ENCODE peak calls at places on chromosome 22, in ten cellular contexts. One of them, this sample, is unnamed.

GRCh38 chr22:31911565-31912401 is 32.6 kb upstream of the YWHAH start:
- DNase-seq in heart left ventricle: no peak
- DNase-seq in stomach: peak; percentile 48
- DNase-seq in uterus: no peak
- DNase-seq in IMR-90: peak; percentile 25
- DNase-seq in right lobe of liver: no peak
- DNase-seq in spleen: no peak
- DNase-seq in endothelial cell of umbilical vein: no peak
- DNase-seq in GM12891: no peak
- DNase-seq in Peyer's patch: no peak
- DNase-seq in this sample: no peak

GRCh38 chr22:27842994-27843431 is 41.5 kb upstream of the MN1 start:
- DNase-seq in Peyer's patch: no peak
- DNase-seq in endothelial cell of umbilical vein: no peak
- DNase-seq in spleen: no peak
- DNase-seq in right lobe of liver: no peak
- DNase-seq in IMR-90: no peak
- DNase-seq in heart left ventricle: no peak
- DNase-seq in GM12891: no peak
- DNase-seq in stomach: no peak
- DNase-seq in uterus: no peak
- DNase-seq in this sample: no peak

GRCh38 chr22:20569059-20570058 is 61.9 kb downstream of the MED15 start:
- DNase-seq in Peyer's patch: peak; percentile 81
- DNase-seq in endothelial cell of umbilical vein: no peak
- DNase-seq in spleen: peak; percentile 89
- DNase-seq in uterus: peak; percentile 71
- DNase-seq in right lobe of liver: no peak
- DNase-seq in GM12891: no peak
- DNase-seq in heart left ventricle: peak; percentile 82
- DNase-seq in IMR-90: peak; percentile 99
- DNase-seq in stomach: peak; percentile 71
- DNase-seq in this sample: peak; percentile 87

GRCh38 chr22:20315337-20316216 is 4.3 kb downstream of the DGCR6L start:
- DNase-seq in endothelial cell of umbilical vein: no peak
- DNase-seq in stomach: peak; percentile 21
- DNase-seq in spleen: peak; percentile 76
- DNase-seq in uterus: no peak
- DNase-seq in Peyer's patch: no peak
- DNase-seq in IMR-90: no peak
- DNase-seq in heart left ventricle: peak; percentile 62
- DNase-seq in right lobe of liver: peak; percentile 33
- DNase-seq in GM12891: no peak
- DNase-seq in this sample: no peak

GRCh38 chr22:44755418-44755817 is 3.0 kb downstream of the ARHGAP8 start:
- DNase-seq in endothelial cell of umbilical vein: no peak
- DNase-seq in Peyer's patch: no peak
- DNase-seq in right lobe of liver: no peak
- DNase-seq in heart left ventricle: no peak
- DNase-seq in IMR-90: no peak
- DNase-seq in spleen: peak; percentile 59
- DNase-seq in GM12891: no peak
- DNase-seq in uterus: no peak
- DNase-seq in stomach: no peak
- DNase-seq in this sample: no peak

GRCh38 chr22:45838257-45838891 is 138.6 kb downstream of the WNT7B start:
- DNase-seq in heart left ventricle: no peak
- DNase-seq in IMR-90: no peak
- DNase-seq in endothelial cell of umbilical vein: no peak
- DNase-seq in right lobe of liver: no peak
- DNase-seq in uterus: no peak
- DNase-seq in stomach: no peak
- DNase-seq in spleen: no peak
- DNase-seq in GM12891: no peak
- DNase-seq in Peyer's patch: no peak
- DNase-seq in this sample: no peak

GRCh38 chr22:48737461-48738203 is 1090.0 kb downstream of the BRD1 start:
- DNase-seq in Peyer's patch: no peak
- DNase-seq in GM12891: no peak
- DNase-seq in stomach: no peak
- DNase-seq in uterus: no peak
- DNase-seq in spleen: peak; percentile 63
- DNase-seq in right lobe of liver: no peak
- DNase-seq in IMR-90: no peak
- DNase-seq in endothelial cell of umbilical vein: no peak
- DNase-seq in heart left ventricle: peak; percentile 48
- DNase-seq in this sample: no peak

GRCh38 chr22:46748948-46749681 is 11.1 kb upstream of the CERK start:
- DNase-seq in Peyer's patch: peak; percentile 53
- DNase-seq in IMR-90: peak; percentile 49
- DNase-seq in spleen: peak; percentile 88
- DNase-seq in heart left ventricle: no peak
- DNase-seq in endothelial cell of umbilical vein: peak; percentile 91
- DNase-seq in stomach: no peak
- DNase-seq in GM12891: no peak
- DNase-seq in uterus: no peak
- DNase-seq in right lobe of liver: peak; percentile 52
- DNase-seq in this sample: no peak

GRCh38 chr22:21962655-21962949 is 10.0 kb upstream of the PPM1F start:
- DNase-seq in spleen: no peak
- DNase-seq in right lobe of liver: no peak
- DNase-seq in Peyer's patch: no peak
- DNase-seq in IMR-90: no peak
- DNase-seq in heart left ventricle: no peak
- DNase-seq in GM12891: no peak
- DNase-seq in endothelial cell of umbilical vein: no peak
- DNase-seq in uterus: no peak
- DNase-seq in stomach: no peak
- DNase-seq in this sample: no peak

GRCh38 chr22:21960200-21961126 is 7.8 kb upstream of the PPM1F start:
- DNase-seq in spleen: no peak
- DNase-seq in stomach: no peak
- DNase-seq in IMR-90: no peak
- DNase-seq in heart left ventricle: no peak
- DNase-seq in Peyer's patch: no peak
- DNase-seq in GM12891: no peak
- DNase-seq in right lobe of liver: no peak
- DNase-seq in uterus: no peak
- DNase-seq in endothelial cell of umbilical vein: no peak
- DNase-seq in this sample: no peak

GRCh38 chr22:21961127-21961867 is 8.6 kb upstream of the PPM1F start:
- DNase-seq in heart left ventricle: no peak
- DNase-seq in right lobe of liver: no peak
- DNase-seq in spleen: no peak
- DNase-seq in Peyer's patch: no peak
- DNase-seq in endothelial cell of umbilical vein: no peak
- DNase-seq in IMR-90: no peak
- DNase-seq in uterus: no peak
- DNase-seq in GM12891: no peak
- DNase-seq in stomach: no peak
- DNase-seq in this sample: no peak

GRCh38 chr22:21963286-21963685 is 10.6 kb upstream of the PPM1F start:
- DNase-seq in Peyer's patch: no peak
- DNase-seq in stomach: no peak
- DNase-seq in GM12891: no peak
- DNase-seq in right lobe of liver: no peak
- DNase-seq in IMR-90: no peak
- DNase-seq in endothelial cell of umbilical vein: no peak
- DNase-seq in heart left ventricle: no peak
- DNase-seq in spleen: no peak
- DNase-seq in uterus: no peak
- DNase-seq in this sample: no peak

GRCh38 chr22:21961886-21962654 is 9.4 kb upstream of the PPM1F start:
- DNase-seq in Peyer's patch: no peak
- DNase-seq in GM12891: no peak
- DNase-seq in spleen: no peak
- DNase-seq in right lobe of liver: peak; percentile 74
- DNase-seq in stomach: peak; percentile 69
- DNase-seq in endothelial cell of umbilical vein: no peak
- DNase-seq in heart left ventricle: no peak
- DNase-seq in uterus: no peak
- DNase-seq in IMR-90: peak; percentile 72
- DNase-seq in this sample: peak; percentile 41
- TF ChIP-seq POLR2A in Peyer's patch: no peak
- TF ChIP-seq POLR2A in GM12891: no peak
- TF ChIP-seq POLR2A in spleen: no peak
- TF ChIP-seq POLR2A in right lobe of liver: peak; percentile 25
- TF ChIP-seq POLR2A in stomach: no peak
- TF ChIP-seq POLR2A in endothelial cell of umbilical vein: no peak
- TF ChIP-seq POLR2A in heart left ventricle: no peak
- TF ChIP-seq POLR2A in uterus: no peak
- TF ChIP-seq POLR2A in IMR-90: no peak
- TF ChIP-seq POLR2A in this sample: no peak

GRCh38 chr22:38203090-38203810 is 1.5 kb downstream of the MAFF start:
- DNase-seq in heart left ventricle: no peak
- DNase-seq in Peyer's patch: peak; percentile 73
- DNase-seq in uterus: no peak
- DNase-seq in endothelial cell of umbilical vein: peak; percentile 54
- DNase-seq in stomach: peak; percentile 85
- DNase-seq in GM12891: no peak
- DNase-seq in spleen: peak; percentile 89
- DNase-seq in right lobe of liver: peak; percentile 71
- DNase-seq in IMR-90: peak; percentile 53
- DNase-seq in this sample: no peak

GRCh38 chr22:38203855-38204497 is 2.2 kb downstream of the MAFF start:
- DNase-seq in stomach: no peak
- DNase-seq in IMR-90: peak; percentile 83
- DNase-seq in GM12891: no peak
- DNase-seq in right lobe of liver: no peak
- DNase-seq in Peyer's patch: no peak
- DNase-seq in heart left ventricle: no peak
- DNase-seq in endothelial cell of umbilical vein: peak; percentile 89
- DNase-seq in spleen: no peak
- DNase-seq in uterus: no peak
- DNase-seq in this sample: no peak

GRCh38 chr22:38205261-38206128 is 3.7 kb downstream of the MAFF start:
- DNase-seq in uterus: peak; percentile 88
- DNase-seq in spleen: no peak
- DNase-seq in GM12891: no peak
- DNase-seq in stomach: no peak
- DNase-seq in heart left ventricle: peak; percentile 86
- DNase-seq in IMR-90: peak; percentile 79
- DNase-seq in endothelial cell of umbilical vein: peak; percentile 77
- DNase-seq in Peyer's patch: no peak
- DNase-seq in right lobe of liver: no peak
- DNase-seq in this sample: no peak

GRCh38 chr22:38202437-38203089 is 769 bp downstream of the MAFF start:
- DNase-seq in GM12891: no peak
- DNase-seq in spleen: peak; percentile 93
- DNase-seq in Peyer's patch: peak; percentile 73
- DNase-seq in endothelial cell of umbilical vein: peak; percentile 90
- DNase-seq in uterus: peak; percentile 89
- DNase-seq in heart left ventricle: peak; percentile 91
- DNase-seq in stomach: peak; percentile 94
- DNase-seq in IMR-90: peak; percentile 92
- DNase-seq in right lobe of liver: peak; percentile 94
- DNase-seq in this sample: no peak

DNA sequence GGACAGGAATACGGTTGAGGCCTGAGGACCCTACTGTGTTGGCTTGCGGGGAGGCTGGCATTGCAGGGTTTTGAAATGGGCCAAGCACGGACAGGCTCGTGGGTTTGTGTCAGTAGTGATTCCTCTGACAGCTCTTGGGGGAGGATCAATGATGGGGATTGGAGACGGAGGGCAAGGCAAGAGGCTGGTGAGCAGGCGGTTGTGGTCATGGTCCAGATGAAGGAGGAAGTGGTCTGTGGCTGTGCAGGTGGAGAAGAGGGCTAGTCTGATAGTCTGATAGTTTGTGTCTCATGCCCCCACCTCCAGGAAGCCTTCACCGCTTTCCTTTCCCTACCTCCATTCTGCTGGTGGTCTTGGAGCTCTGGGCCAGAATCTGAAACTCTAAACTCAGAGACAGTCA is 3.0 kb downstream of the MAFF start:
- DNase-seq in IMR-90: no peak
- DNase-seq in spleen: no peak
- DNase-seq in stomach: no peak
- DNase-seq in right lobe of liver: no peak
- DNase-seq in uterus: no peak
- DNase-seq in Peyer's patch: peak; percentile 73
- DNase-seq in heart left ventricle: no peak
- DNase-seq in endothelial cell of umbilical vein: no peak
- DNase-seq in GM12891: peak; percentile 68
- DNase-seq in this sample: no peak
- TF ChIP-seq POLR2A in IMR-90: no peak
- TF ChIP-seq POLR2A in spleen: no peak
- TF ChIP-seq POLR2A in stomach: no peak
- TF ChIP-seq POLR2A in right lobe of liver: no peak
- TF ChIP-seq POLR2A in uterus: no peak
- TF ChIP-seq POLR2A in Peyer's patch: no peak
- TF ChIP-seq POLR2A in heart left ventricle: no peak
- TF ChIP-seq POLR2A in endothelial cell of umbilical vein: no peak
- TF ChIP-seq POLR2A in GM12891: no peak
- TF ChIP-seq POLR2A in this sample: no peak

GRCh38 chr22:30288414-30289125 is 735 bp downstream of the CASTOR1 start:
- DNase-seq in stomach: no peak
- DNase-seq in endothelial cell of umbilical vein: no peak
- DNase-seq in uterus: no peak
- DNase-seq in spleen: no peak
- DNase-seq in heart left ventricle: peak; percentile 51
- DNase-seq in Peyer's patch: no peak
- DNase-seq in GM12891: no peak
- DNase-seq in IMR-90: no peak
- DNase-seq in right lobe of liver: no peak
- DNase-seq in this sample: no peak

GRCh38 chr22:30289980-30290313 is 642 bp upstream of the CASTOR1 start:
- DNase-seq in stomach: no peak
- DNase-seq in heart left ventricle: peak; percentile 18
- DNase-seq in IMR-90: no peak
- DNase-seq in endothelial cell of umbilical vein: no peak
- DNase-seq in spleen: no peak
- DNase-seq in uterus: no peak
- DNase-seq in Peyer's patch: no peak
- DNase-seq in GM12891: no peak
- DNase-seq in right lobe of liver: no peak
- DNase-seq in this sample: no peak

GRCh38 chr22:30290679-30291333 is 1.5 kb upstream of the CASTOR1 start:
- DNase-seq in IMR-90: peak; percentile 48
- DNase-seq in Peyer's patch: peak; percentile 38
- DNase-seq in spleen: peak; percentile 87
- DNase-seq in stomach: peak; percentile 91
- DNase-seq in right lobe of liver: peak; percentile 83
- DNase-seq in heart left ventricle: peak; percentile 91
- DNase-seq in uterus: peak; percentile 75
- DNase-seq in GM12891: no peak
- DNase-seq in endothelial cell of umbilical vein: peak; percentile 95
- DNase-seq in this sample: peak; percentile 52

GRCh38 chr22:30290318-30290678 is 993 bp upstream of the CASTOR1 start:
- DNase-seq in endothelial cell of umbilical vein: peak; percentile 15
- DNase-seq in spleen: no peak
- DNase-seq in IMR-90: peak; percentile 23
- DNase-seq in uterus: no peak
- DNase-seq in GM12891: no peak
- DNase-seq in stomach: no peak
- DNase-seq in right lobe of liver: no peak
- DNase-seq in Peyer's patch: no peak
- DNase-seq in heart left ventricle: no peak
- DNase-seq in this sample: no peak

GRCh38 chr22:30289126-30289979 is at the start of gene CASTOR1:
- DNase-seq in right lobe of liver: peak; percentile 99
- DNase-seq in uterus: peak; percentile 99
- DNase-seq in endothelial cell of umbilical vein: peak; percentile 99
- DNase-seq in IMR-90: peak; percentile 97
- DNase-seq in heart left ventricle: peak; percentile 99
- DNase-seq in spleen: peak; percentile 98
- DNase-seq in Peyer's patch: peak; percentile 94
- DNase-seq in GM12891: peak; percentile 97
- DNase-seq in stomach: peak; percentile 99
- DNase-seq in this sample: peak; percentile 87
- TF ChIP-seq POLR2A in right lobe of liver: peak; percentile 77
- TF ChIP-seq POLR2A in uterus: peak; percentile 88
- TF ChIP-seq POLR2A in endothelial cell of umbilical vein: peak; percentile 60
- TF ChIP-seq POLR2A in IMR-90: no peak
- TF ChIP-seq POLR2A in heart left ventricle: peak; percentile 87
- TF ChIP-seq POLR2A in spleen: no peak
- TF ChIP-seq POLR2A in Peyer's patch: peak; percentile 27
- TF ChIP-seq POLR2A in GM12891: no peak
- TF ChIP-seq POLR2A in stomach: no peak
- TF ChIP-seq POLR2A in this sample: no peak

DNA sequence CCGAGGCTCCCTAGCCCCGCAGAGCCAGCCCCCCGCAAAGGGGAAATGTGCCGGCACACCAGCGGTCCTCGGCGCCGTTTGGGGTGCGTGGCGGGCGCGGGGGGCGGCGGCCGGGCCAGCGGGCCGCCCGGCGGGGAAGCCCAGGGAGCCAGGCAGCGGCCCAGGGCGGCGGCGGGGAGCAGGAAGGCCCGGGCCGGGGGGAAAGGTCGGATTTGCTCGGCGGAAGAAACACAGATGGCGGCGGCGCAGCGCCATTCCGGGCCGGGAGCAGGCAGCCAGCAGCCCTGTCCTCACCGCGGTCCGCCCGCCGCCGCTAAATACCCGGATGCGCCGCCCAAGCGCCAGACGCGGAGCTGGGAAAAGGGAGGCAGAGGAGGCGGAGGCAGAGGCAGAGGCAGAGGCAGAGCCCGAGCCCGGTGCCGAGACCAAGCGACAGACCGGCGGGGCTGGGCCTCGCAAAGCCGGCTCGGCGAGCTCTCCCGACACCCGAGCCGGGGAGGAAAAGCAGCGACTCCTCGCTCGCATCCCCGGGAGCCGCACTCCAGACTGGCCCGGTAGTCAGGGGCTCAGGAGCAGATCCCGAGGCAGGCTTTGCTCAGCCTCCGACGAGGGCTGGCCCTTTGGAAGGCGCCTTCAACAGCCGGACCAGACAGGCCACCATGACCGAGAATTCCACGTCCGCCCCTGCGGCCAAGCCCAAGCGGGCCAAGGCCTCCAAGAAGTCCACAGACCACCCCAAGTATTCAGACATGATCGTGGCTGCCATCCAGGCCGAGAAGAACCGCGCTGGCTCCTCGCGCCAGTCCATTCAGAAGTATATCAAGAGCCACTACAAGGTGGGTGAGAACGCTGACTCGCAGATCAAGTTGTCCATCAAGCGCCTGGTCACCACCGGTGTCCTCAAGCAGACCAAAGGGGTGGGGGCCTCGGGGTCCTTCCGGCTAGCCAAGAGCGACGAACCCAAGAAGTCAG is 2.6 kb upstream of the GCAT start:
- DNase-seq in uterus: peak; percentile 89
- DNase-seq in spleen: peak; percentile 92
- DNase-seq in GM12891: peak; percentile 61
- DNase-seq in endothelial cell of umbilical vein: peak; percentile 84
- DNase-seq in IMR-90: peak; percentile 70
- DNase-seq in Peyer's patch: peak; percentile 45
- DNase-seq in heart left ventricle: peak; percentile 97
- DNase-seq in right lobe of liver: peak; percentile 91
- DNase-seq in stomach: peak; percentile 92
- DNase-seq in this sample: no peak
- TF ChIP-seq POLR2A in uterus: peak; percentile 87
- TF ChIP-seq POLR2A in spleen: no peak
- TF ChIP-seq POLR2A in GM12891: no peak
- TF ChIP-seq POLR2A in endothelial cell of umbilical vein: peak; percentile 96
- TF ChIP-seq POLR2A in IMR-90: peak; percentile 90
- TF ChIP-seq POLR2A in Peyer's patch: peak; percentile 89
- TF ChIP-seq POLR2A in heart left ventricle: peak; percentile 78
- TF ChIP-seq POLR2A in right lobe of liver: peak; percentile 93
- TF ChIP-seq POLR2A in stomach: peak; percentile 59
- TF ChIP-seq POLR2A in this sample: no peak

This sample was measured in H54.